ENCODE peak calls at places on chromosome 17, in five cellular contexts. M is gastrocnemius medialis, H is left ventricle myocardium inferior, T is stomach, D is GM23338. K is an unnamed sample.
A peak's percentile ranks its signal among the peaks of the same experiment; 100 is the strongest.

GRCh38 chr17:77800832-77801231 is 157.7 kb upstream of the TNRC6C start:
- DNase-seq in M (no peak), T (no peak), D (no peak), H (no peak), K (no peak)

GRCh38 chr17:79207957-79208356 is 133.3 kb downstream of the ENGASE start:
- DNase-seq in T (no peak), D (no peak), H (no peak), M (no peak), K (no peak)

GRCh38 chr17:61160789-61161440 is 238.7 kb upstream of the TBX2 start:
- DNase-seq in T (no peak), M (no peak), D (no peak), H (no peak), K (no peak)

GRCh38 chr17:2075336-2076056 is 20.6 kb downstream of the HIC1 start:
- DNase-seq in M (no peak), H (no peak), D (peak; percentile 53), T (no peak), K (no peak)

GRCh38 chr17:42803074-42803883 is 4.6 kb downstream of the CNTD1 start:
- DNase-seq in M (no peak), T (no peak), H (no peak), D (no peak), K (no peak)

GRCh38 chr17:82959990-82960418 is 119.4 kb upstream of the METRNL start:
- DNase-seq in M (no peak), D (no peak), T (peak; percentile 19), H (peak; percentile 13), K (no peak)

GRCh38 chr17:15943971-15944719 is 785 bp upstream of the ADORA2B start:
- DNase-seq in T (no peak), D (peak; percentile 66), H (no peak), M (no peak), K (no peak)

GRCh38 chr17:58339775-58340622 is 11.4 kb upstream of the TSPOAP1 start:
- DNase-seq in M (no peak), H (no peak), D (no peak), T (no peak), K (no peak)

GRCh38 chr17:29905879-29906167 is 24.2 kb downstream of the SSH2 start:
- DNase-seq in T (no peak), M (no peak), H (no peak), D (no peak), K (no peak)

GRCh38 chr17:40326014-40326831 is 17.2 kb downstream of the RARA start:
- DNase-seq in D (no peak), H (peak; percentile 22), M (peak; percentile 72), T (no peak), K (no peak)

GRCh38 chr17:45222273-45222993 is 748 bp downstream of the FMNL1 start:
- DNase-seq in T (no peak), M (no peak), D (peak; percentile 73), H (no peak), K (no peak)

GRCh38 chr17:44916781-44917241 is 1.5 kb upstream of the GFAP start:
- DNase-seq in M (peak; percentile 16), T (no peak), H (peak; percentile 73), D (no peak), K (peak; percentile 40)

GRCh38 chr17:13650096-13650675 is 48.5 kb upstream of the HS3ST3A1 start:
- DNase-seq in M (no peak), T (no peak), H (no peak), D (no peak), K (no peak)

GRCh38 chr17:38730526-38731379 is 612 bp downstream of the CISD3 start:
- DNase-seq in D (peak; percentile 69), T (peak; percentile 95), M (peak; percentile 70), H (peak; percentile 84), K (no peak)

GRCh38 chr17:38733315-38734234 is 3.4 kb downstream of the CISD3 start:
- DNase-seq in T (no peak), D (peak; percentile 73), H (no peak), M (no peak), K (no peak)

GRCh38 chr17:38732376-38733314 is 2.5 kb downstream of the CISD3 start:
- DNase-seq in M (no peak), T (peak; percentile 73), D (no peak), H (no peak), K (no peak)

GRCh38 chr17:38729886-38730525 is at the start of gene CISD3:
- DNase-seq in M (peak; percentile 79), H (peak; percentile 89), T (peak; percentile 91), D (peak; percentile 90), K (peak; percentile 87)

GRCh38 chr17:38731526-38732294 is 1.6 kb downstream of the CISD3 start:
- DNase-seq in H (no peak), M (no peak), D (no peak), T (no peak), K (no peak)
- H3K4me3 ChIP-seq in H (peak overlapping the region; percentile 81), M (peak overlapping the region; percentile 94), D (no peak overlapping the region), T (peak overlapping the region; percentile 84), K (peak overlapping the region; percentile 48)

DNA sequence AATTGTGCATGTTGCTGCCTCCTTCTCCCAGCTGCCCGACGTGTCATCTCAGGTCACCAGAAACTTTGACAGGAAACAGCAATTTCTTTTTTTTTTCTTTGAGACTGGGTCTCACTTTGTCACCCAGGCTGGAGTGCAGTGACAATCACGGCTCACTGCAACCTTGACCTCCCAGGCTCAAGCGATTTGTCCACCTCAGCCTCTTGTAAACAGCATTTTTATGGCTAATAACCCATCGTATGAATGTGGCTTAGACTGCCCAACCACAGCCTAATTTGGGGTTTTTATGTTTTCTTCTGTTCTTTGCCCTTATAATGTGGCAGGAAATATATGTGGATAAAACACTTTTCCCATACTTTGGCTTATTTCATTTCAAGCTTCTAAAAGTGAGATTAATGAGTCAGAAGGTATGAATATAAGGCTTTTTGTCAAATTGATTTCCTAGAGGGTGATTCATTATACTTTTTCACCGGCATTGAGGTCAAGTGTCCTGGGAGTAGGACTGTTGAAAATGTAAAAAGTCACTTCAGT is 31.0 kb upstream of the SLC5A10 start:
- DNase-seq in H (no peak), T (no peak), M (no peak), D (no peak), K (no peak)
- H3K27ac ChIP-seq in H (no peak overlapping the region), T (peak overlapping the region; percentile 27), M (peak overlapping the region; percentile 15), D (no peak overlapping the region), K (no peak overlapping the region)

GRCh38 chr17:76560036-76560876 is 20.4 kb downstream of the PRCD start:
- DNase-seq in T (no peak), M (no peak), H (no peak), D (no peak), K (no peak)

GRCh38 chr17:76561332-76561731 is 21.5 kb downstream of the PRCD start:
- DNase-seq in H (no peak), T (no peak), D (no peak), M (no peak), K (no peak)

GRCh38 chr17:76562734-76563148 is 22.9 kb downstream of the PRCD start:
- DNase-seq in H (no peak), T (no peak), M (peak; percentile 70), D (no peak), K (no peak)

GRCh38 chr17:76560877-76561221 is 21.0 kb downstream of the PRCD start:
- DNase-seq in T (no peak), H (no peak), M (no peak), D (no peak), K (no peak)

GRCh38 chr17:76561799-76562268 is 22.0 kb downstream of the PRCD start:
- DNase-seq in T (no peak), D (no peak), M (no peak), H (no peak), K (no peak)
- H3K4me3 ChIP-seq in T (no peak overlapping the region), D (peak overlapping the region; percentile 97), M (no peak overlapping the region), H (no peak overlapping the region), K (no peak overlapping the region)

GRCh38 chr17:65103431-65103830 is 33.7 kb upstream of the RGS9 start:
- DNase-seq in M (no peak), H (no peak), T (no peak), D (no peak), K (no peak)

GRCh38 chr17:65103896-65104295 is 33.3 kb upstream of the RGS9 start:
- DNase-seq in T (no peak), M (no peak), D (no peak), H (no peak), K (no peak)

GRCh38 chr17:65104973-65105372 is 32.2 kb upstream of the RGS9 start:
- DNase-seq in T (no peak), D (no peak), H (no peak), M (no peak), K (no peak)

GRCh38 chr17:65102788-65103187 is 34.4 kb upstream of the RGS9 start:
- DNase-seq in D (no peak), T (no peak), M (no peak), H (no peak), K (no peak)

GRCh38 chr17:65104541-65104940 is 32.6 kb upstream of the RGS9 start:
- DNase-seq in D (no peak), T (no peak), M (no peak), H (no peak), K (no peak)
- H3K27ac ChIP-seq in D (no peak overlapping the region), T (no peak overlapping the region), M (no peak overlapping the region), H (no peak overlapping the region), K (no peak overlapping the region)

K was measured in dorsolateral prefrontal cortex.